ENCODE peak calls at places on chromosomes 13 and 19, in nine cellular contexts. Y, M, F, K, G, O, R, T and D are unnamed samples.

GRCh38 chr19:32671883-32672282 is 3.1 kb downstream of the ANKRD27 start:
- DNase-seq in O (no peak), M (no peak), G (no peak), R (no peak), Y (no peak), K (no peak), T (no peak), F (no peak), D (no peak)

GRCh38 chr19:34253711-34254551 is 423 bp upstream of the GARRE1 start:
- DNase-seq in R (peak), G (no peak), Y (peak), K (peak), T (no peak), F (peak), O (peak), M (peak), D (no peak)

GRCh38 chr19:39941615-39942507 is 7.4 kb upstream of the FCGBP start:
- DNase-seq in Y (no peak), M (no peak), F (no peak), K (peak), O (no peak), T (no peak), G (no peak), R (no peak), D (peak)

GRCh38 chr13:65034266-65034665 is 2195.9 kb downstream of the PCDH9 start:
- DNase-seq in K (no peak), F (no peak), G (no peak), T (no peak), M (peak), O (no peak), Y (no peak), R (no peak), D (no peak)

GRCh38 chr13:61192826-61193225 is 222.8 kb downstream of the PCDH20 start:
- DNase-seq in G (no peak), Y (no peak), T (no peak), F (no peak), K (no peak), R (no peak), O (no peak), M (no peak), D (peak)

GRCh38 chr13:22770891-22771290 is 409.9 kb upstream of the SGCG start:
- DNase-seq in O (no peak), R (no peak), Y (no peak), T (no peak), K (no peak), M (no peak), G (no peak), F (no peak), D (no peak)

GRCh38 chr13:102680842-102681725 is 13.8 kb downstream of the METTL21C start:
- DNase-seq in O (no peak), K (no peak), Y (no peak), R (no peak), F (no peak), M (no peak), G (no peak), T (no peak), D (no peak)

GRCh38 chr19:19420570-19421301 is 15.3 kb downstream of the GATAD2A start:
- DNase-seq in R (no peak), K (no peak), O (no peak), Y (no peak), G (no peak), T (no peak), F (no peak), M (no peak), D (no peak)

GRCh38 chr19:44998025-44998424 is 3.2 kb upstream of the RELB start:
- DNase-seq in O (no peak), Y (no peak), G (no peak), R (no peak), F (no peak), K (no peak), T (no peak), M (no peak), D (no peak)

GRCh38 chr13:60214213-60215079 is 50.7 kb upstream of the DIAPH3 start:
- DNase-seq in M (no peak), T (no peak), Y (no peak), F (no peak), G (no peak), R (no peak), O (no peak), K (no peak), D (no peak)

GRCh38 chr13:66657165-66657895 is 572.8 kb downstream of the PCDH9 start:
- DNase-seq in T (peak), M (no peak), R (peak), O (no peak), K (peak), G (no peak), Y (peak), F (no peak), D (peak)

GRCh38 chr19:9456018-9456689 is 20.8 kb upstream of the ZNF266 start:
- DNase-seq in T (no peak), G (no peak), K (no peak), M (no peak), O (no peak), F (no peak), Y (no peak), R (no peak), D (no peak)

GRCh38 chr13:29799041-29799440 is 51.4 kb downstream of the UBL3 start:
- DNase-seq in O (no peak), R (no peak), M (no peak), Y (no peak), T (no peak), G (no peak), F (no peak), K (no peak), D (no peak)

GRCh38 chr13:28865312-28865711 is 45.2 kb downstream of the MTUS2 start:
- DNase-seq in O (no peak), M (no peak), G (no peak), T (no peak), R (no peak), F (no peak), K (no peak), Y (no peak), D (no peak)

GRCh38 chr13:30681489-30682242 is 53.7 kb upstream of the ALOX5AP start:
- DNase-seq in R (no peak), Y (no peak), O (no peak), K (no peak), F (peak), G (no peak), T (peak), M (no peak), D (no peak)

GRCh38 chr19:11496391-11497163 is 9.1 kb downstream of the ZNF653 start:
- DNase-seq in K (peak), O (peak), F (peak), Y (peak), T (peak), M (peak), R (peak), G (peak), D (peak)

GRCh38 chr19:35294328-35294727 is 2.4 kb downstream of the MAG start:
- DNase-seq in O (no peak), M (no peak), R (no peak), G (no peak), K (no peak), Y (no peak), F (no peak), T (no peak), D (no peak)

GRCh38 chr19:30711296-30711695 is 339.1 kb downstream of the ZNF536 start:
- DNase-seq in M (no peak), Y (no peak), O (no peak), T (no peak), G (no peak), K (peak), F (no peak), R (no peak), D (no peak)

GRCh38 chr13:95540848-95541247 is 11.7 kb upstream of the CLDN10 start:
- DNase-seq in T (no peak), O (no peak), R (no peak), Y (peak), G (no peak), M (no peak), F (no peak), K (no peak), D (no peak)

GRCh38 chr13:104256701-104257100 is 1190.5 kb upstream of the SLC10A2 start:
- DNase-seq in T (no peak), O (no peak), G (no peak), Y (no peak), R (no peak), F (no peak), M (no peak), K (no peak), D (no peak)

GRCh38 chr13:71240906-71241305 is 626.1 kb downstream of the DACH1 start:
- DNase-seq in G (no peak), F (no peak), Y (no peak), K (peak), O (no peak), M (no peak), T (no peak), R (no peak), D (no peak)

GRCh38 chr19:16702123-16702522 is 17.5 kb upstream of the NWD1 start:
- DNase-seq in T (peak), M (no peak), R (no peak), F (no peak), O (no peak), G (peak), Y (no peak), K (no peak), D (peak)

GRCh38 chr13:20702945-20703784 is at the start of gene IL17D:
- DNase-seq in O (peak), T (no peak), K (peak), G (no peak), M (no peak), Y (peak), R (peak), F (no peak), D (no peak)

GRCh38 chr19:37981785-37982475 is 74.9 kb downstream of the SIPA1L3 start:
- DNase-seq in R (no peak), F (no peak), O (peak), T (peak), M (no peak), Y (no peak), G (no peak), K (no peak), D (peak)
- H3K27ac ChIP-seq in R (no peak), F (no peak), O (no peak), T (peak), M (no peak), Y (no peak), G (no peak), K (no peak), D (no peak)

GRCh38 chr19:7413629-7414028 is 64.9 kb downstream of the ARHGEF18 start:
- DNase-seq in R (no peak), K (no peak), O (no peak), Y (no peak), G (no peak), F (no peak), T (no peak), M (no peak), D (no peak)

GRCh38 chr19:7418575-7418974 is 69.8 kb downstream of the ARHGEF18 start:
- DNase-seq in T (no peak), R (no peak), G (no peak), Y (no peak), F (no peak), O (no peak), K (no peak), M (no peak), D (no peak)

GRCh38 chr19:7415857-7416371 is 67.2 kb downstream of the ARHGEF18 start:
- DNase-seq in O (no peak), M (no peak), G (no peak), T (no peak), F (no peak), K (no peak), Y (no peak), R (no peak), D (no peak)

GRCh38 chr19:7417671-7418324 is 69.1 kb downstream of the ARHGEF18 start:
- DNase-seq in M (no peak), T (no peak), F (no peak), R (no peak), G (no peak), O (no peak), Y (no peak), K (no peak), D (no peak)

GRCh38 chr19:7415163-7415856 is 66.6 kb downstream of the ARHGEF18 start:
- DNase-seq in M (peak), R (peak), K (no peak), O (no peak), G (no peak), Y (no peak), F (no peak), T (peak), D (no peak)
- H3K27ac ChIP-seq in M (no peak), R (peak), K (no peak), O (no peak), G (no peak), Y (peak), F (no peak), T (no peak), D (no peak)

GRCh38 chr13:45336025-45336800 is 4.8 kb downstream of the TPT1 start:
- DNase-seq in K (no peak), O (no peak), T (no peak), F (no peak), Y (no peak), G (no peak), M (no peak), R (no peak), D (no peak)
- H3K27ac ChIP-seq in K (peak), O (no peak), T (peak), F (no peak), Y (no peak), G (no peak), M (no peak), R (peak), D (no peak)

GRCh38 chr13:85651440-85651839 is 147.8 kb downstream of the SLITRK6 start:
- DNase-seq in G (no peak), T (no peak), F (no peak), K (no peak), R (no peak), O (no peak), M (no peak), Y (no peak), D (peak)

GRCh38 chr13:85652536-85652935 is 146.7 kb downstream of the SLITRK6 start:
- DNase-seq in M (no peak), T (no peak), F (no peak), O (no peak), Y (no peak), R (no peak), K (no peak), G (no peak), D (no peak)

GRCh38 chr13:85654227-85654626 is 145.0 kb downstream of the SLITRK6 start:
- DNase-seq in M (no peak), R (no peak), T (no peak), Y (no peak), G (no peak), O (no peak), F (no peak), K (no peak), D (no peak)

GRCh38 chr13:85653681-85654080 is 145.5 kb downstream of the SLITRK6 start:
- DNase-seq in F (no peak), Y (no peak), G (no peak), R (no peak), O (no peak), T (no peak), M (no peak), K (no peak), D (no peak)

DNA sequence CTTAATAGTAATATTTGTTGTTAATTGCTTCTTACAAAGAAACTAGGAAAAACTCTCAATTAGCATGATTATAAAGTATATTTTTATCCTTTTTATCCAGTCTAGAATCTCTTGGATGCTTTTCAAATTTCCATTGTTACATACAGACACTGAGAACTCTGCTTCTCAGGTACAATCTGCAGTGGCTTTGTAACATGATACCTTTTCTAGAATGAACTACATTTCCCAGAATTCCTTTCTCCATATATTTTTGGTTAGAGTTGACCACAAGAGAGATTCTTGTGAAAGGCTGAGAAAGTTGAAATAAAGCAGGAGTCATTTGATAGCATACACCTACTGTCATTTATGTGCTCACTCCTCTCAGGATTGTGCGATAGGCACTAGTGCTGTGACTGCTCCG is 148.6 kb downstream of the SLITRK6 start:
- DNase-seq in M (no peak), R (no peak), K (no peak), T (no peak), F (no peak), O (no peak), Y (no peak), G (no peak), D (peak)
- H3K27ac ChIP-seq in M (no peak), R (no peak), K (no peak), T (no peak), F (no peak), O (no peak), Y (no peak), G (no peak), D (peak)

GRCh38 chr13:73934215-73934623 is 200.0 kb downstream of the KLF12 start:
- DNase-seq in R (no peak), T (no peak), Y (no peak), G (no peak), M (no peak), O (no peak), F (no peak), K (no peak), D (no peak)
- H3K27ac ChIP-seq in R (no peak), T (no peak), Y (no peak), G (no peak), M (no peak), O (no peak), F (no peak), K (no peak), D (no peak)